ENCODE peak calls at places on chromosomes 12 and 14, in nine cellular contexts. W is amygdala; V is T-cell; H is HTR-8/SVneo; Z is adrenal gland; G is central memory CD8-positive, alpha-beta T cell; J is C1 segment of cervical spinal cord; D is neural crest cell; E is T-helper 2 cell. N is an unnamed sample.

GRCh38 chr14:51554339-51554920 is 97.3 kb upstream of the FRMD6 start:
- DNase-seq in V (no peak), D (no peak), E (no peak), Z (no peak), H (peak; percentile 59), J (no peak), W (no peak), G (no peak), N (no peak)

GRCh38 chr14:69360438-69361108 is 37.5 kb downstream of the ERH start:
- DNase-seq in J (no peak), E (no peak), H (no peak), Z (no peak), V (no peak), D (no peak), G (no peak), W (no peak), N (no peak)

GRCh38 chr12:98701166-98701565 is 56.1 kb downstream of the APAF1 start:
- DNase-seq in V (no peak), Z (no peak), W (no peak), D (no peak), J (no peak), G (no peak), H (no peak), E (no peak), N (no peak)

GRCh38 chr14:101980700-101981099 is 16.3 kb downstream of the DYNC1H1 start:
- DNase-seq in E (no peak), G (no peak), V (no peak), D (no peak), Z (peak; percentile 87), J (no peak), H (peak; percentile 89), W (no peak), N (no peak)

GRCh38 chr14:55180434-55180833 is 11.0 kb downstream of the DLGAP5 start:
- DNase-seq in G (no peak), V (no peak), E (no peak), D (no peak), J (no peak), Z (no peak), H (no peak), W (no peak), N (no peak)

GRCh38 chr14:33928895-33929294 is 22.0 kb downstream of the EGLN3 start:
- DNase-seq in E (no peak), D (no peak), J (no peak), Z (no peak), V (no peak), H (no peak), W (no peak), G (no peak), N (no peak)

GRCh38 chr12:110590806-110591326 is 7.7 kb upstream of the PPTC7 start:
- DNase-seq in W (no peak), J (no peak), V (no peak), G (no peak), D (no peak), H (no peak), E (peak; percentile 85), Z (no peak), N (no peak)

GRCh38 chr12:39990122-39991101 is 115.5 kb downstream of the SLC2A13 start:
- DNase-seq in Z (peak; percentile 57), E (peak; percentile 51), W (no peak), J (no peak), D (peak; percentile 41), H (no peak), V (peak; percentile 47), G (peak; percentile 21), N (peak; percentile 75)

GRCh38 chr12:131025234-131025633 is 71.5 kb downstream of the ADGRD1 start:
- DNase-seq in H (no peak), G (no peak), D (no peak), W (no peak), V (no peak), J (no peak), E (no peak), Z (no peak), N (no peak)

GRCh38 chr12:66516133-66516532 is 162.7 kb downstream of the GRIP1 start:
- DNase-seq in J (no peak), Z (no peak), D (no peak), V (no peak), G (no peak), E (no peak), H (no peak), W (no peak), N (no peak)

GRCh38 chr12:106301611-106302321 is 767 bp upstream of the TCP11L2 start:
- DNase-seq in J (no peak), G (peak; percentile 66), H (peak; percentile 27), D (no peak), W (peak; percentile 64), Z (peak; percentile 57), V (peak; percentile 84), E (peak; percentile 85), N (peak; percentile 74)

GRCh38 chr12:112973016-112973711 is 5.2 kb upstream of the OAS2 start:
- DNase-seq in E (no peak), G (no peak), J (no peak), W (no peak), D (no peak), V (no peak), H (no peak), Z (no peak), N (no peak)

GRCh38 chr12:100720016-100720654 is 74.4 kb upstream of the ANO4 start:
- DNase-seq in E (no peak), W (no peak), J (no peak), H (no peak), Z (no peak), V (no peak), G (no peak), D (no peak), N (no peak)

GRCh38 chr12:2052861-2053674 is at the start of gene CACNA1C:
- DNase-seq in W (peak; percentile 50), J (peak; percentile 57), G (no peak), V (peak; percentile 42), Z (peak; percentile 39), E (peak; percentile 65), H (peak; percentile 48), D (peak; percentile 46), N (peak; percentile 61)

GRCh38 chr12:81683881-81684280 is 75.3 kb downstream of the PPFIA2 start:
- DNase-seq in H (no peak), J (no peak), W (no peak), D (no peak), E (no peak), Z (no peak), G (no peak), V (no peak), N (no peak)

GRCh38 chr12:12191008-12191407 is 75.8 kb downstream of the LRP6 start:
- DNase-seq in D (no peak), H (no peak), W (no peak), G (no peak), Z (no peak), E (no peak), V (no peak), J (no peak), N (no peak)

GRCh38 chr12:90622431-90622830 is 332.5 kb downstream of the CCER1 start:
- DNase-seq in H (no peak), V (no peak), E (no peak), Z (no peak), G (no peak), W (no peak), J (no peak), D (no peak), N (no peak)

GRCh38 chr12:96981053-96981452 is 74.0 kb downstream of the NEDD1 start:
- DNase-seq in J (no peak), V (no peak), G (no peak), Z (no peak), W (no peak), E (no peak), D (no peak), H (peak; percentile 46), N (no peak)

GRCh38 chr14:104143521-104144452 is 5.4 kb downstream of the KIF26A start:
- DNase-seq in D (no peak), E (no peak), G (no peak), H (no peak), W (no peak), Z (peak; percentile 8), J (no peak), V (no peak), N (no peak)

GRCh38 chr12:124299628-124300388 is 4.9 kb downstream of the RFLNA start:
- DNase-seq in J (no peak), H (no peak), Z (no peak), D (no peak), W (no peak), V (no peak), G (no peak), E (no peak), N (no peak)

GRCh38 chr12:106147956-106148355 is 9.2 kb upstream of the NUAK1 start:
- DNase-seq in J (peak; percentile 77), H (no peak), G (no peak), Z (peak; percentile 86), V (no peak), W (peak; percentile 53), E (no peak), D (no peak), N (no peak)

GRCh38 chr14:41642402-41643195 is 35.9 kb downstream of the LRFN5 start:
- DNase-seq in Z (no peak), H (no peak), D (no peak), W (no peak), G (no peak), V (no peak), J (no peak), E (no peak), N (no peak)

GRCh38 chr12:132323171-132324010 is 6.0 kb downstream of the GALNT9 start:
- DNase-seq in D (no peak), J (no peak), Z (no peak), V (no peak), H (no peak), G (no peak), W (no peak), E (peak; percentile 10), N (no peak)

GRCh38 chr14:54650331-54651017 is 83.5 kb downstream of the SAMD4A start:
- DNase-seq in H (no peak), E (peak; percentile 23), G (no peak), V (no peak), Z (peak; percentile 50), D (no peak), W (no peak), J (no peak), N (no peak)

GRCh38 chr12:25155031-25155576 is 39.9 kb downstream of the DNAI7 start:
- DNase-seq in V (no peak), W (no peak), G (no peak), Z (no peak), E (peak; percentile 64), H (peak; percentile 41), J (no peak), D (no peak), N (no peak)

GRCh38 chr12:121786441-121786825 is 7.1 kb downstream of the RHOF start:
- DNase-seq in H (peak; percentile 64), Z (peak; percentile 97), W (no peak), E (peak; percentile 64), D (no peak), G (no peak), V (peak; percentile 47), J (no peak), N (no peak)

GRCh38 chr12:49631336-49631907 is 8.1 kb downstream of the PRPF40B start:
- DNase-seq in D (no peak), E (no peak), G (no peak), V (no peak), Z (no peak), W (no peak), H (no peak), J (no peak), N (no peak)

GRCh38 chr14:52080817-52081755 is 12.2 kb upstream of the NID2 start:
- DNase-seq in J (no peak), D (no peak), V (no peak), E (no peak), H (peak; percentile 48), Z (peak; percentile 40), G (no peak), W (no peak), N (no peak)

GRCh38 chr14:48398675-48399282 is 723.4 kb upstream of the MDGA2 start:
- DNase-seq in V (no peak), Z (no peak), D (peak; percentile 13), H (peak; percentile 14), J (no peak), G (no peak), W (no peak), E (peak; percentile 19), N (no peak)

GRCh38 chr14:76696791-76697190 is 64.5 kb upstream of the VASH1 start:
- DNase-seq in E (no peak), G (no peak), W (no peak), Z (no peak), V (no peak), D (no peak), J (no peak), H (no peak), N (no peak)

GRCh38 chr12:59929091-59929490 is 333.3 kb downstream of the SLC16A7 start:
- DNase-seq in G (no peak), H (no peak), J (no peak), D (no peak), W (no peak), E (no peak), Z (no peak), V (no peak), N (no peak)

N was measured in stimulated activated effector memory CD8-positive, alpha-beta T cell treated with anti-CD3 and anti-CD28 coated beads, Interleukin-12 subunit alpha, Interleukin-12 subunit beta, amount 100 ng/mL, for 72 hours.